ENCODE peak calls at places on chromosomes 16 and 17, in nine cellular contexts. One of them, this sample, is unnamed. For H3K9me2 and H4K20me1, the result is how much of the 10 kb centered on the place peaks cover.

GRCh38 chr17:2396568-2397246 is 4.2 kb downstream of the MNT start:
- DNase-seq in OCI-LY7: peak
- DNase-seq in hepatocyte: peak
- DNase-seq in PC-3: peak
- DNase-seq in MM.1S: peak
- DNase-seq in Karpas-422: peak
- DNase-seq in GM23248: peak
- DNase-seq in GM23338: peak
- DNase-seq in HCT116: peak
- DNase-seq in this sample: peak

GRCh38 chr17:34390649-34391048 is 27.6 kb upstream of the CCL1 start:
- DNase-seq in OCI-LY7: no peak
- DNase-seq in hepatocyte: no peak
- DNase-seq in PC-3: no peak
- DNase-seq in MM.1S: no peak
- DNase-seq in Karpas-422: no peak
- DNase-seq in GM23248: no peak
- DNase-seq in GM23338: no peak
- DNase-seq in HCT116: no peak
- DNase-seq in this sample: no peak

GRCh38 chr16:86697715-86698114 is 119.4 kb downstream of the FOXL1 start:
- DNase-seq in OCI-LY7: no peak
- DNase-seq in hepatocyte: peak
- DNase-seq in PC-3: no peak
- DNase-seq in MM.1S: no peak
- DNase-seq in Karpas-422: no peak
- DNase-seq in GM23248: peak
- DNase-seq in GM23338: no peak
- DNase-seq in HCT116: no peak
- DNase-seq in this sample: no peak

GRCh38 chr17:50949128-50950001 is 83.2 kb upstream of the TOB1 start:
- DNase-seq in OCI-LY7: no peak
- DNase-seq in hepatocyte: peak
- DNase-seq in PC-3: no peak
- DNase-seq in MM.1S: no peak
- DNase-seq in Karpas-422: no peak
- DNase-seq in GM23248: no peak
- DNase-seq in GM23338: no peak
- DNase-seq in HCT116: no peak
- DNase-seq in this sample: peak

GRCh38 chr16:81551141-81551808 is 106.7 kb downstream of the CMIP start:
- DNase-seq in OCI-LY7: no peak
- DNase-seq in hepatocyte: no peak
- DNase-seq in PC-3: peak
- DNase-seq in MM.1S: no peak
- DNase-seq in Karpas-422: no peak
- DNase-seq in GM23248: peak
- DNase-seq in GM23338: no peak
- DNase-seq in HCT116: no peak
- DNase-seq in this sample: no peak

GRCh38 chr17:32111141-32111771 is 31.0 kb upstream of the RHOT1 start:
- DNase-seq in OCI-LY7: peak
- DNase-seq in hepatocyte: peak
- DNase-seq in PC-3: peak
- DNase-seq in MM.1S: no peak
- DNase-seq in Karpas-422: peak
- DNase-seq in GM23248: peak
- DNase-seq in GM23338: peak
- DNase-seq in HCT116: no peak
- DNase-seq in this sample: no peak

GRCh38 chr16:21239646-21240045 is 6.1 kb downstream of the ANKS4B start:
- DNase-seq in OCI-LY7: no peak
- DNase-seq in hepatocyte: no peak
- DNase-seq in PC-3: no peak
- DNase-seq in MM.1S: no peak
- DNase-seq in Karpas-422: no peak
- DNase-seq in GM23248: no peak
- DNase-seq in GM23338: no peak
- DNase-seq in HCT116: no peak
- DNase-seq in this sample: no peak

GRCh38 chr16:55169780-55170179 is 154.2 kb upstream of the IRX6 start:
- DNase-seq in OCI-LY7: no peak
- DNase-seq in hepatocyte: no peak
- DNase-seq in PC-3: no peak
- DNase-seq in MM.1S: no peak
- DNase-seq in Karpas-422: no peak
- DNase-seq in GM23248: no peak
- DNase-seq in GM23338: no peak
- DNase-seq in HCT116: no peak
- DNase-seq in this sample: no peak

GRCh38 chr16:6124136-6124535 is 1026.5 kb upstream of the EEF2KMT start:
- DNase-seq in OCI-LY7: no peak
- DNase-seq in hepatocyte: no peak
- DNase-seq in PC-3: no peak
- DNase-seq in MM.1S: no peak
- DNase-seq in Karpas-422: no peak
- DNase-seq in GM23248: no peak
- DNase-seq in GM23338: no peak
- DNase-seq in HCT116: no peak
- DNase-seq in this sample: no peak

GRCh38 chr16:29663829-29664132 is 734 bp downstream of the SPN start:
- DNase-seq in OCI-LY7: no peak
- DNase-seq in hepatocyte: no peak
- DNase-seq in PC-3: no peak
- DNase-seq in MM.1S: no peak
- DNase-seq in Karpas-422: no peak
- DNase-seq in GM23248: no peak
- DNase-seq in GM23338: no peak
- DNase-seq in HCT116: no peak
- DNase-seq in this sample: no peak

GRCh38 chr16:55367796-55368195 is 43.8 kb downstream of the IRX6 start:
- DNase-seq in OCI-LY7: no peak
- DNase-seq in hepatocyte: no peak
- DNase-seq in PC-3: no peak
- DNase-seq in MM.1S: no peak
- DNase-seq in Karpas-422: no peak
- DNase-seq in GM23248: peak
- DNase-seq in GM23338: no peak
- DNase-seq in HCT116: no peak
- DNase-seq in this sample: no peak

DNA sequence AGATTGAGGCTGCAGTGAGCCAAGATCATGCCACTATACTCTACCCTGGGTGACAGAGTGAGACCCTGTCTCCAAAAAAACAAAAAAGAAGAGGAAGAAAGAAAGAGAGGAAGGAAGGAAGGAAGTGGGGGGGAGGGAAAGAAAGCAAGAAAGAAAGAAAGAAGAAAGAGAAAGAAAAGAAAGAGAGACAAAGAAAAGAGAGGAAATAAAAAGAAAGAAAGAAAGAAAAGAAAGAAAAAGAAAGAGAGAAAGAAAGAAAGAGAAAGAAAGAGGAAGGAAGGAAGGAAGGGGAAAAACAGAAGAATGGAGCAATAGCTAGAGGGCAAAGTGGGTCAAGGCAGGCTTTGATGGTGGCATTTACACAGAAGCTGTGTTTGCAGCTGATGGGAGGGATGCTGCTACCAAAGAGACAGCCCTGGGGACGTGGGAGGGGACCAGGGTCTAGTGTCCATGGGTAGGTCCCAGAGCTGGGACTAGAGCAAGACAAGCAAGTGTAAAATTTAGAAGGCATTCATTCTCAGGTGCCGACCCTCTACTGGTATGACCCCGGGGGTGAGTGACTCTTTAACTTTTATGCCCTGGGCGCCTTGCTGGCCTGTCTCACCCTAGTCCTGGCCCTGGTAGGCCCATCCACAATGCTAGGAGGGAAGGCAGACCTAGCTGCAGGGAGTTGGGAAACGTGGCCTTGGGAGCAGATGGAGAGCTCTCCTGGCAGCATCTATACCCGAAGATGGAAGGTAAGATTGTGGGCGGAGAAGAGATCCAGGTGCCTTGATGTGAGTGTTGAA is 2.0 kb upstream of the CES3 start:
- DNase-seq in OCI-LY7: no peak
- DNase-seq in hepatocyte: no peak
- DNase-seq in PC-3: no peak
- DNase-seq in MM.1S: no peak
- DNase-seq in Karpas-422: no peak
- DNase-seq in GM23248: no peak
- DNase-seq in GM23338: no peak
- DNase-seq in HCT116: no peak
- DNase-seq in this sample: no peak
- H3K9me2 ChIP-seq in OCI-LY7: under half
- H3K9me2 ChIP-seq in hepatocyte: under half
- H3K9me2 ChIP-seq in PC-3: under half
- H3K9me2 ChIP-seq in MM.1S: under half
- H3K9me2 ChIP-seq in Karpas-422: under half
- H3K9me2 ChIP-seq in GM23248: under half
- H3K9me2 ChIP-seq in GM23338: under half
- H3K9me2 ChIP-seq in HCT116: under half
- H3K9me2 ChIP-seq in this sample: under half

DNA sequence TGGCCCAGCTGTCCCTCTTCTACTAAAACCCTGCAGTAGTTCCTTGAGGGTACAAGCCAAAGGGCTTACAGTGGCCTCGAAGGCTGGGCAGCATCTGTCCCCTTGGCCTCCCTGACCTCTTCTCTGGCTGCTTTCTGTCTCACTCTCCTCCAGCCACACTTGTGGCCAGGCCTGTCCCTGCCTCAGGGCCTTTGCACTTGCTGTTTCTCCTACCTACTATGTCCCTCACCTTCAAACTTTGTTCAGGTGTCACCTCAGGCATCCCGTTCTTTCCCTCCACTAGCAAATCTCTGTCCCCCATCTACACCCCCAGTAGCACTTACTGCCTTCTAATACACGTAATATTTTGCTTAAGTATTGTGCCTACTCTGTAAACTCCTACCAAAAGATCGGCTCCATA is 6.0 kb downstream of the ABCC1 start:
- DNase-seq in OCI-LY7: no peak
- DNase-seq in hepatocyte: no peak
- DNase-seq in PC-3: no peak
- DNase-seq in MM.1S: no peak
- DNase-seq in Karpas-422: no peak
- DNase-seq in GM23248: no peak
- DNase-seq in GM23338: no peak
- DNase-seq in HCT116: no peak
- DNase-seq in this sample: no peak
- H4K20me1 ChIP-seq in OCI-LY7: under half
- H4K20me1 ChIP-seq in hepatocyte: under half
- H4K20me1 ChIP-seq in PC-3: under half
- H4K20me1 ChIP-seq in MM.1S: under half
- H4K20me1 ChIP-seq in Karpas-422: under half
- H4K20me1 ChIP-seq in GM23248: under half
- H4K20me1 ChIP-seq in GM23338: half or more
- H4K20me1 ChIP-seq in HCT116: under half
- H4K20me1 ChIP-seq in this sample: half or more

GRCh38 chr17:61251939-61252865 is 147.4 kb upstream of the TBX2 start:
- DNase-seq in OCI-LY7: no peak
- DNase-seq in hepatocyte: peak
- DNase-seq in PC-3: no peak
- DNase-seq in MM.1S: no peak
- DNase-seq in Karpas-422: no peak
- DNase-seq in GM23248: peak
- DNase-seq in GM23338: no peak
- DNase-seq in HCT116: no peak
- DNase-seq in this sample: no peak

GRCh38 chr17:61247438-61247837 is 152.2 kb upstream of the TBX2 start:
- DNase-seq in OCI-LY7: no peak
- DNase-seq in hepatocyte: no peak
- DNase-seq in PC-3: no peak
- DNase-seq in MM.1S: no peak
- DNase-seq in Karpas-422: no peak
- DNase-seq in GM23248: peak
- DNase-seq in GM23338: no peak
- DNase-seq in HCT116: no peak
- DNase-seq in this sample: no peak

GRCh38 chr17:61250335-61250890 is 149.2 kb upstream of the TBX2 start:
- DNase-seq in OCI-LY7: no peak
- DNase-seq in hepatocyte: peak
- DNase-seq in PC-3: peak
- DNase-seq in MM.1S: peak
- DNase-seq in Karpas-422: no peak
- DNase-seq in GM23248: peak
- DNase-seq in GM23338: no peak
- DNase-seq in HCT116: no peak
- DNase-seq in this sample: no peak

GRCh38 chr17:61248399-61248798 is 151.2 kb upstream of the TBX2 start:
- DNase-seq in OCI-LY7: no peak
- DNase-seq in hepatocyte: peak
- DNase-seq in PC-3: peak
- DNase-seq in MM.1S: peak
- DNase-seq in Karpas-422: no peak
- DNase-seq in GM23248: peak
- DNase-seq in GM23338: no peak
- DNase-seq in HCT116: no peak
- DNase-seq in this sample: no peak

GRCh38 chr17:61249649-61250301 is 149.9 kb upstream of the TBX2 start:
- DNase-seq in OCI-LY7: no peak
- DNase-seq in hepatocyte: no peak
- DNase-seq in PC-3: no peak
- DNase-seq in MM.1S: no peak
- DNase-seq in Karpas-422: no peak
- DNase-seq in GM23248: no peak
- DNase-seq in GM23338: no peak
- DNase-seq in HCT116: no peak
- DNase-seq in this sample: no peak
- H3K9me2 ChIP-seq in OCI-LY7: under half
- H3K9me2 ChIP-seq in hepatocyte: under half
- H3K9me2 ChIP-seq in PC-3: under half
- H3K9me2 ChIP-seq in MM.1S: under half
- H3K9me2 ChIP-seq in Karpas-422: under half
- H3K9me2 ChIP-seq in GM23248: under half
- H3K9me2 ChIP-seq in GM23338: under half
- H3K9me2 ChIP-seq in HCT116: under half
- H3K9me2 ChIP-seq in this sample: under half

GRCh38 chr16:441447-441846 is 16.0 kb downstream of the RAB11FIP3 start:
- DNase-seq in OCI-LY7: no peak
- DNase-seq in hepatocyte: no peak
- DNase-seq in PC-3: no peak
- DNase-seq in MM.1S: no peak
- DNase-seq in Karpas-422: no peak
- DNase-seq in GM23248: no peak
- DNase-seq in GM23338: no peak
- DNase-seq in HCT116: no peak
- DNase-seq in this sample: no peak
- H4K20me1 ChIP-seq in OCI-LY7: under half
- H4K20me1 ChIP-seq in hepatocyte: under half
- H4K20me1 ChIP-seq in PC-3: under half
- H4K20me1 ChIP-seq in MM.1S: under half
- H4K20me1 ChIP-seq in Karpas-422: under half
- H4K20me1 ChIP-seq in GM23248: under half
- H4K20me1 ChIP-seq in GM23338: under half
- H4K20me1 ChIP-seq in HCT116: under half
- H4K20me1 ChIP-seq in this sample: under half